ENCODE peak calls at places on chromosomes 1 and 21, in ten cellular contexts. Y is stimulated activated CD8-positive, alpha-beta memory T cell treated with anti-CD3 and anti-CD28 coated beads, Interleukin-2, amount 100 ng/mL, for 1 hour; N is DMS79 treated with DMSO at 0.1 percent for 48 hours; H is NCI-H1105; G is G401; O is mucosa of gallbladder; D is amniotic stem cell; S is DMS53; I is HCEC 1CT; P is retina. X is an unnamed sample.

GRCh38 chr1:231278100-231278790 is 37.2 kb downstream of the GNPAT start:
- DNase-seq in G (peak), O (no peak), D (no peak), Y (no peak), P (no peak), S (peak), H (peak), N (peak), I (no peak), X (no peak)

GRCh38 chr1:204197068-204197467 is 777 bp upstream of the KISS1 start:
- DNase-seq in P (no peak), D (no peak), S (no peak), O (no peak), G (no peak), Y (no peak), I (no peak), H (no peak), N (no peak), X (no peak)

GRCh38 chr1:65119951-65120350 is 28.1 kb upstream of the AK4 start:
- DNase-seq in Y (no peak), I (peak), S (no peak), N (no peak), D (peak), G (no peak), H (no peak), O (no peak), P (no peak), X (no peak)

GRCh38 chr1:207335695-207336363 is 14.4 kb downstream of the CD55 start:
- DNase-seq in O (no peak), Y (no peak), H (no peak), G (no peak), I (peak), P (no peak), D (no peak), S (peak), N (no peak), X (no peak)

GRCh38 chr21:35014302-35015044 is 34.6 kb downstream of the RUNX1 start:
- DNase-seq in I (no peak), G (no peak), N (no peak), P (no peak), H (no peak), S (no peak), Y (no peak), O (no peak), D (no peak), X (no peak)

GRCh38 chr1:172421974-172422604 is 1.6 kb downstream of the C1orf105 start:
- DNase-seq in H (no peak), G (no peak), P (no peak), D (no peak), N (no peak), I (no peak), Y (no peak), O (no peak), S (no peak), X (no peak)

GRCh38 chr1:78577257-78578100 is 42.8 kb upstream of the IFI44L start:
- DNase-seq in N (no peak), I (peak), P (no peak), Y (no peak), G (no peak), S (no peak), H (no peak), O (no peak), D (no peak), X (no peak)

GRCh38 chr1:43834280-43835140 is 99.1 kb upstream of the ARTN start:
- DNase-seq in I (no peak), G (no peak), S (no peak), D (no peak), Y (no peak), N (no peak), P (peak), O (no peak), H (no peak), X (no peak)

GRCh38 chr1:112263464-112263863 is 132.6 kb upstream of the CTTNBP2NL start:
- DNase-seq in N (no peak), P (no peak), Y (no peak), I (peak), S (no peak), D (no peak), G (no peak), H (no peak), O (no peak), X (no peak)

GRCh38 chr1:247639381-247639981 is 34.1 kb downstream of the OR2G3 start:
- DNase-seq in O (peak), P (peak), S (peak), D (no peak), N (no peak), G (peak), Y (peak), I (no peak), H (no peak), X (peak)

GRCh38 chr1:222310830-222311229 is 237.1 kb downstream of the HHIPL2 start:
- DNase-seq in S (no peak), D (no peak), N (no peak), H (no peak), P (peak), G (no peak), Y (no peak), I (no peak), O (no peak), X (no peak)

GRCh38 chr1:6440198-6441126 is 15.9 kb downstream of the ESPN start:
- DNase-seq in O (no peak), H (peak), P (peak), Y (peak), D (no peak), N (no peak), S (peak), G (no peak), I (no peak), X (peak)

GRCh38 chr1:226655251-226656163 is 83.6 kb downstream of the ITPKB start:
- DNase-seq in N (no peak), G (no peak), O (no peak), H (no peak), D (no peak), Y (no peak), P (no peak), I (no peak), S (peak), X (no peak)

GRCh38 chr1:152190589-152190988 is 31.6 kb upstream of the RPTN start:
- DNase-seq in S (peak), G (no peak), H (no peak), D (no peak), N (no peak), I (peak), P (no peak), O (no peak), Y (no peak), X (no peak)

GRCh38 chr1:102550729-102551384 is 554.1 kb upstream of the OLFM3 start:
- DNase-seq in N (no peak), D (no peak), Y (no peak), P (peak), O (no peak), G (peak), S (peak), H (no peak), I (peak), X (no peak)

GRCh38 chr1:39104158-39105060 is 78.3 kb downstream of the NDUFS5 start:
- DNase-seq in Y (no peak), G (peak), I (no peak), H (no peak), N (no peak), D (no peak), O (no peak), P (peak), S (peak), X (no peak)

GRCh38 chr1:47023268-47024137 is at the start of gene CYP4X1:
- DNase-seq in H (peak), D (no peak), O (no peak), Y (no peak), P (peak), S (peak), G (peak), N (peak), I (no peak), X (no peak)

GRCh38 chr1:156508205-156508954 is 7.8 kb upstream of the MEF2D start:
- DNase-seq in N (no peak), S (no peak), D (no peak), Y (no peak), I (peak), O (peak), P (no peak), H (no peak), G (no peak), X (no peak)

GRCh38 chr1:204623894-204624361 is 61.6 kb downstream of the LRRN2 start:
- DNase-seq in S (peak), D (no peak), Y (no peak), N (no peak), O (no peak), G (no peak), H (no peak), P (peak), I (no peak), X (no peak)

GRCh38 chr1:86062458-86062857 is 94.1 kb downstream of the COL24A1 start:
- DNase-seq in H (peak), O (no peak), N (no peak), G (no peak), Y (no peak), I (peak), P (no peak), S (no peak), D (no peak), X (no peak)

GRCh38 chr1:113947388-113948107 is 18.4 kb downstream of the HIPK1 start:
- DNase-seq in H (no peak), S (no peak), P (no peak), I (no peak), D (no peak), Y (no peak), N (no peak), G (no peak), O (no peak), X (no peak)

GRCh38 chr1:173445164-173445563 is 32.0 kb upstream of the PRDX6 start:
- DNase-seq in I (no peak), D (no peak), N (no peak), P (no peak), S (no peak), G (no peak), H (no peak), Y (no peak), O (no peak), X (no peak)

GRCh38 chr1:44571712-44572571 is 102.3 kb downstream of the TMEM53 start:
- DNase-seq in O (no peak), D (no peak), N (no peak), P (no peak), Y (no peak), S (peak), G (peak), I (no peak), H (no peak), X (no peak)

X was measured in HTR-8/SVneo.